ENCODE peak calls at places on chromosome 11, in nine cellular contexts. One of them, this sample, is unnamed.

GRCh38 chr11:36622431-36623136 is 24.5 kb upstream of the RAG2 start:
- DNase-seq in erythroblast: peak; percentile 80
- DNase-seq in activated naive CD4-positive, alpha-beta T cell: no peak
- DNase-seq in T-helper 1 cell: peak; percentile 4
- DNase-seq in PC-3: peak; percentile 48
- DNase-seq in stimulated activated naive B cell treated with anti-CD40 and anti-IgM and Interleukin-4, amounts not matched to agents 10 μg/mL and 1 μg/mL and 100 μg/mL, for 72 hours: no peak
- DNase-seq in lung microvascular endothelial cell: peak; percentile 76
- DNase-seq in fibroblast of gingiva: peak; percentile 14
- DNase-seq in endodermal cell: no peak
- DNase-seq in this sample: peak; percentile 40

GRCh38 chr11:130179396-130180306 is 20.1 kb downstream of the ST14 start:
- DNase-seq in erythroblast: no peak
- DNase-seq in activated naive CD4-positive, alpha-beta T cell: no peak
- DNase-seq in T-helper 1 cell: no peak
- DNase-seq in PC-3: no peak
- DNase-seq in stimulated activated naive B cell treated with anti-CD40 and anti-IgM and Interleukin-4, amounts not matched to agents 10 μg/mL and 1 μg/mL and 100 μg/mL, for 72 hours: no peak
- DNase-seq in lung microvascular endothelial cell: no peak
- DNase-seq in fibroblast of gingiva: no peak
- DNase-seq in endodermal cell: no peak
- DNase-seq in this sample: no peak

GRCh38 chr11:88815505-88815904 is 250.3 kb downstream of the GRM5 start:
- DNase-seq in erythroblast: no peak
- DNase-seq in activated naive CD4-positive, alpha-beta T cell: no peak
- DNase-seq in T-helper 1 cell: no peak
- DNase-seq in PC-3: no peak
- DNase-seq in stimulated activated naive B cell treated with anti-CD40 and anti-IgM and Interleukin-4, amounts not matched to agents 10 μg/mL and 1 μg/mL and 100 μg/mL, for 72 hours: no peak
- DNase-seq in lung microvascular endothelial cell: no peak
- DNase-seq in fibroblast of gingiva: no peak
- DNase-seq in endodermal cell: no peak
- DNase-seq in this sample: no peak

GRCh38 chr11:85483861-85484260 is 143.3 kb downstream of the DLG2 start:
- DNase-seq in erythroblast: no peak
- DNase-seq in activated naive CD4-positive, alpha-beta T cell: no peak
- DNase-seq in T-helper 1 cell: no peak
- DNase-seq in PC-3: no peak
- DNase-seq in stimulated activated naive B cell treated with anti-CD40 and anti-IgM and Interleukin-4, amounts not matched to agents 10 μg/mL and 1 μg/mL and 100 μg/mL, for 72 hours: no peak
- DNase-seq in lung microvascular endothelial cell: peak; percentile 3
- DNase-seq in fibroblast of gingiva: no peak
- DNase-seq in endodermal cell: no peak
- DNase-seq in this sample: no peak

GRCh38 chr11:84471501-84471900 is 1155.6 kb downstream of the DLG2 start:
- DNase-seq in erythroblast: no peak
- DNase-seq in activated naive CD4-positive, alpha-beta T cell: no peak
- DNase-seq in T-helper 1 cell: no peak
- DNase-seq in PC-3: no peak
- DNase-seq in stimulated activated naive B cell treated with anti-CD40 and anti-IgM and Interleukin-4, amounts not matched to agents 10 μg/mL and 1 μg/mL and 100 μg/mL, for 72 hours: no peak
- DNase-seq in lung microvascular endothelial cell: no peak
- DNase-seq in fibroblast of gingiva: no peak
- DNase-seq in endodermal cell: no peak
- DNase-seq in this sample: no peak

GRCh38 chr11:134126197-134126822 is 57.4 kb downstream of the JAM3 start:
- DNase-seq in erythroblast: no peak
- DNase-seq in activated naive CD4-positive, alpha-beta T cell: no peak
- DNase-seq in T-helper 1 cell: no peak
- DNase-seq in PC-3: peak; percentile 20
- DNase-seq in stimulated activated naive B cell treated with anti-CD40 and anti-IgM and Interleukin-4, amounts not matched to agents 10 μg/mL and 1 μg/mL and 100 μg/mL, for 72 hours: no peak
- DNase-seq in lung microvascular endothelial cell: peak; percentile 49
- DNase-seq in fibroblast of gingiva: peak; percentile 90
- DNase-seq in endodermal cell: peak; percentile 69
- DNase-seq in this sample: peak; percentile 94

GRCh38 chr11:64659417-64660144 is 63.4 kb downstream of the NRXN2 start:
- DNase-seq in erythroblast: peak; percentile 33
- DNase-seq in activated naive CD4-positive, alpha-beta T cell: no peak
- DNase-seq in T-helper 1 cell: no peak
- DNase-seq in PC-3: peak; percentile 93
- DNase-seq in stimulated activated naive B cell treated with anti-CD40 and anti-IgM and Interleukin-4, amounts not matched to agents 10 μg/mL and 1 μg/mL and 100 μg/mL, for 72 hours: no peak
- DNase-seq in lung microvascular endothelial cell: no peak
- DNase-seq in fibroblast of gingiva: peak; percentile 86
- DNase-seq in endodermal cell: no peak
- DNase-seq in this sample: peak; percentile 97

GRCh38 chr11:1913271-1914060 is 6.0 kb upstream of the TNNT3 start:
- DNase-seq in erythroblast: no peak
- DNase-seq in activated naive CD4-positive, alpha-beta T cell: no peak
- DNase-seq in T-helper 1 cell: no peak
- DNase-seq in PC-3: no peak
- DNase-seq in stimulated activated naive B cell treated with anti-CD40 and anti-IgM and Interleukin-4, amounts not matched to agents 10 μg/mL and 1 μg/mL and 100 μg/mL, for 72 hours: no peak
- DNase-seq in lung microvascular endothelial cell: no peak
- DNase-seq in fibroblast of gingiva: no peak
- DNase-seq in endodermal cell: no peak
- DNase-seq in this sample: no peak

GRCh38 chr11:113249786-113250185 is 64.6 kb upstream of the TTC12 start:
- DNase-seq in erythroblast: no peak
- DNase-seq in activated naive CD4-positive, alpha-beta T cell: no peak
- DNase-seq in T-helper 1 cell: no peak
- DNase-seq in PC-3: no peak
- DNase-seq in stimulated activated naive B cell treated with anti-CD40 and anti-IgM and Interleukin-4, amounts not matched to agents 10 μg/mL and 1 μg/mL and 100 μg/mL, for 72 hours: no peak
- DNase-seq in lung microvascular endothelial cell: no peak
- DNase-seq in fibroblast of gingiva: no peak
- DNase-seq in endodermal cell: no peak
- DNase-seq in this sample: no peak

GRCh38 chr11:129723146-129723963 is 92.3 kb upstream of the TMEM45B start:
- DNase-seq in erythroblast: no peak
- DNase-seq in activated naive CD4-positive, alpha-beta T cell: no peak
- DNase-seq in T-helper 1 cell: no peak
- DNase-seq in PC-3: no peak
- DNase-seq in stimulated activated naive B cell treated with anti-CD40 and anti-IgM and Interleukin-4, amounts not matched to agents 10 μg/mL and 1 μg/mL and 100 μg/mL, for 72 hours: no peak
- DNase-seq in lung microvascular endothelial cell: no peak
- DNase-seq in fibroblast of gingiva: no peak
- DNase-seq in endodermal cell: peak; percentile 37
- DNase-seq in this sample: no peak

GRCh38 chr11:114366331-114367243 is 33.7 kb downstream of the C11orf71 start:
- DNase-seq in erythroblast: no peak
- DNase-seq in activated naive CD4-positive, alpha-beta T cell: no peak
- DNase-seq in T-helper 1 cell: no peak
- DNase-seq in PC-3: peak; percentile 87
- DNase-seq in stimulated activated naive B cell treated with anti-CD40 and anti-IgM and Interleukin-4, amounts not matched to agents 10 μg/mL and 1 μg/mL and 100 μg/mL, for 72 hours: no peak
- DNase-seq in lung microvascular endothelial cell: peak; percentile 53
- DNase-seq in fibroblast of gingiva: peak; percentile 16
- DNase-seq in endodermal cell: no peak
- DNase-seq in this sample: peak; percentile 96

GRCh38 chr11:120882237-120882636 is 141.7 kb upstream of the TBCEL start:
- DNase-seq in erythroblast: no peak
- DNase-seq in activated naive CD4-positive, alpha-beta T cell: no peak
- DNase-seq in T-helper 1 cell: no peak
- DNase-seq in PC-3: no peak
- DNase-seq in stimulated activated naive B cell treated with anti-CD40 and anti-IgM and Interleukin-4, amounts not matched to agents 10 μg/mL and 1 μg/mL and 100 μg/mL, for 72 hours: no peak
- DNase-seq in lung microvascular endothelial cell: no peak
- DNase-seq in fibroblast of gingiva: no peak
- DNase-seq in endodermal cell: no peak
- DNase-seq in this sample: no peak

GRCh38 chr11:16788141-16789060 is 50.0 kb downstream of the C11orf58 start:
- DNase-seq in erythroblast: peak; percentile 78
- DNase-seq in activated naive CD4-positive, alpha-beta T cell: peak; percentile 26
- DNase-seq in T-helper 1 cell: peak; percentile 39
- DNase-seq in PC-3: peak; percentile 81
- DNase-seq in stimulated activated naive B cell treated with anti-CD40 and anti-IgM and Interleukin-4, amounts not matched to agents 10 μg/mL and 1 μg/mL and 100 μg/mL, for 72 hours: peak; percentile 8
- DNase-seq in lung microvascular endothelial cell: peak; percentile 93
- DNase-seq in fibroblast of gingiva: peak; percentile 69
- DNase-seq in endodermal cell: peak; percentile 94
- DNase-seq in this sample: peak; percentile 78

GRCh38 chr11:27012254-27012921 is 18.5 kb downstream of the FIBIN start:
- DNase-seq in erythroblast: no peak
- DNase-seq in activated naive CD4-positive, alpha-beta T cell: no peak
- DNase-seq in T-helper 1 cell: peak; percentile 20
- DNase-seq in PC-3: no peak
- DNase-seq in stimulated activated naive B cell treated with anti-CD40 and anti-IgM and Interleukin-4, amounts not matched to agents 10 μg/mL and 1 μg/mL and 100 μg/mL, for 72 hours: no peak
- DNase-seq in lung microvascular endothelial cell: no peak
- DNase-seq in fibroblast of gingiva: peak; percentile 54
- DNase-seq in endodermal cell: no peak
- DNase-seq in this sample: peak; percentile 42

GRCh38 chr11:8709002-8709672 is 26.5 kb downstream of the RPL27A start:
- DNase-seq in erythroblast: no peak
- DNase-seq in activated naive CD4-positive, alpha-beta T cell: no peak
- DNase-seq in T-helper 1 cell: no peak
- DNase-seq in PC-3: no peak
- DNase-seq in stimulated activated naive B cell treated with anti-CD40 and anti-IgM and Interleukin-4, amounts not matched to agents 10 μg/mL and 1 μg/mL and 100 μg/mL, for 72 hours: no peak
- DNase-seq in lung microvascular endothelial cell: peak; percentile 69
- DNase-seq in fibroblast of gingiva: peak; percentile 92
- DNase-seq in endodermal cell: no peak
- DNase-seq in this sample: no peak

GRCh38 chr11:111935331-111936044 is 1.7 kb upstream of the DIXDC1 start:
- DNase-seq in erythroblast: peak; percentile 13
- DNase-seq in activated naive CD4-positive, alpha-beta T cell: no peak
- DNase-seq in T-helper 1 cell: peak; percentile 21
- DNase-seq in PC-3: no peak
- DNase-seq in stimulated activated naive B cell treated with anti-CD40 and anti-IgM and Interleukin-4, amounts not matched to agents 10 μg/mL and 1 μg/mL and 100 μg/mL, for 72 hours: no peak
- DNase-seq in lung microvascular endothelial cell: no peak
- DNase-seq in fibroblast of gingiva: peak; percentile 64
- DNase-seq in endodermal cell: peak; percentile 36
- DNase-seq in this sample: no peak

GRCh38 chr11:91630916-91631673 is 593.5 kb upstream of the FAT3 start:
- DNase-seq in erythroblast: no peak
- DNase-seq in activated naive CD4-positive, alpha-beta T cell: no peak
- DNase-seq in T-helper 1 cell: no peak
- DNase-seq in PC-3: no peak
- DNase-seq in stimulated activated naive B cell treated with anti-CD40 and anti-IgM and Interleukin-4, amounts not matched to agents 10 μg/mL and 1 μg/mL and 100 μg/mL, for 72 hours: no peak
- DNase-seq in lung microvascular endothelial cell: no peak
- DNase-seq in fibroblast of gingiva: no peak
- DNase-seq in endodermal cell: no peak
- DNase-seq in this sample: no peak

GRCh38 chr11:45774786-45775185 is 30.2 kb upstream of the SLC35C1 start:
- DNase-seq in erythroblast: no peak
- DNase-seq in activated naive CD4-positive, alpha-beta T cell: no peak
- DNase-seq in T-helper 1 cell: no peak
- DNase-seq in PC-3: no peak
- DNase-seq in stimulated activated naive B cell treated with anti-CD40 and anti-IgM and Interleukin-4, amounts not matched to agents 10 μg/mL and 1 μg/mL and 100 μg/mL, for 72 hours: no peak
- DNase-seq in lung microvascular endothelial cell: no peak
- DNase-seq in fibroblast of gingiva: no peak
- DNase-seq in endodermal cell: no peak
- DNase-seq in this sample: no peak

GRCh38 chr11:134282121-134283045 is 6.2 kb downstream of the GLB1L3 start:
- DNase-seq in erythroblast: no peak
- DNase-seq in activated naive CD4-positive, alpha-beta T cell: no peak
- DNase-seq in T-helper 1 cell: no peak
- DNase-seq in PC-3: no peak
- DNase-seq in stimulated activated naive B cell treated with anti-CD40 and anti-IgM and Interleukin-4, amounts not matched to agents 10 μg/mL and 1 μg/mL and 100 μg/mL, for 72 hours: no peak
- DNase-seq in lung microvascular endothelial cell: no peak
- DNase-seq in fibroblast of gingiva: no peak
- DNase-seq in endodermal cell: no peak
- DNase-seq in this sample: no peak

GRCh38 chr11:67370351-67371076 is 2.9 kb downstream of the CLCF1 start:
- DNase-seq in erythroblast: no peak
- DNase-seq in activated naive CD4-positive, alpha-beta T cell: no peak
- DNase-seq in T-helper 1 cell: no peak
- DNase-seq in PC-3: no peak
- DNase-seq in stimulated activated naive B cell treated with anti-CD40 and anti-IgM and Interleukin-4, amounts not matched to agents 10 μg/mL and 1 μg/mL and 100 μg/mL, for 72 hours: no peak
- DNase-seq in lung microvascular endothelial cell: no peak
- DNase-seq in fibroblast of gingiva: peak; percentile 70
- DNase-seq in endodermal cell: peak; percentile 55
- DNase-seq in this sample: peak; percentile 68

GRCh38 chr11:103800406-103801114 is 235.9 kb upstream of the DDI1 start:
- DNase-seq in erythroblast: no peak
- DNase-seq in activated naive CD4-positive, alpha-beta T cell: no peak
- DNase-seq in T-helper 1 cell: no peak
- DNase-seq in PC-3: no peak
- DNase-seq in stimulated activated naive B cell treated with anti-CD40 and anti-IgM and Interleukin-4, amounts not matched to agents 10 μg/mL and 1 μg/mL and 100 μg/mL, for 72 hours: no peak
- DNase-seq in lung microvascular endothelial cell: peak; percentile 20
- DNase-seq in fibroblast of gingiva: no peak
- DNase-seq in endodermal cell: peak; percentile 74
- DNase-seq in this sample: no peak

GRCh38 chr11:44978279-44978960 is 27.7 kb upstream of the TP53I11 start:
- DNase-seq in erythroblast: no peak
- DNase-seq in activated naive CD4-positive, alpha-beta T cell: no peak
- DNase-seq in T-helper 1 cell: no peak
- DNase-seq in PC-3: no peak
- DNase-seq in stimulated activated naive B cell treated with anti-CD40 and anti-IgM and Interleukin-4, amounts not matched to agents 10 μg/mL and 1 μg/mL and 100 μg/mL, for 72 hours: no peak
- DNase-seq in lung microvascular endothelial cell: no peak
- DNase-seq in fibroblast of gingiva: no peak
- DNase-seq in endodermal cell: no peak
- DNase-seq in this sample: no peak

This sample was measured in ELR.